ENCODE peak calls at places on chromosomes 4 and X, in seven cellular contexts. E is sigmoid colon, O is A549, M is NB4, A is GM12892, P is heart left ventricle, K is right lobe of liver. F is an unnamed sample.

GRCh38 chrX:40514376-40514775 is 66.4 kb upstream of the ATP6AP2 start:
- DNase-seq in E (no peak), O (no peak), M (no peak), A (no peak), P (no peak), K (no peak), F (no peak)

GRCh38 chr4:182448281-182449151 is 205.3 kb downstream of the TENM3 start:
- DNase-seq in E (peak), O (peak), M (no peak), A (peak), P (peak), K (peak), F (peak)

GRCh38 chrX:123223409-123223808 is 39.3 kb downstream of the GRIA3 start:
- DNase-seq in E (no peak), O (no peak), M (no peak), A (no peak), P (no peak), K (no peak), F (no peak)

GRCh38 chrX:2334237-2334636 is 166.5 kb downstream of the DHRSX start:
- DNase-seq in E (no peak), O (no peak), M (no peak), A (no peak), P (no peak), K (no peak), F (no peak)

GRCh38 chr4:88609387-88609786 is 17.1 kb downstream of the HERC3 start:
- DNase-seq in E (no peak), O (no peak), M (no peak), A (no peak), P (no peak), K (no peak), F (no peak)

GRCh38 chr4:41256131-41256739 is 493 bp upstream of the UCHL1 start:
- DNase-seq in E (no peak), O (peak), M (no peak), A (no peak), P (no peak), K (no peak), F (peak)

GRCh38 chr4:73019462-73020047 is 50.0 kb downstream of the COX18 start:
- DNase-seq in E (no peak), O (peak), M (peak), A (no peak), P (no peak), K (no peak), F (no peak)

GRCh38 chrX:1178580-1179057 is 33.8 kb downstream of the CRLF2 start:
- DNase-seq in E (no peak), O (no peak), M (peak), A (no peak), P (no peak), K (peak), F (no peak)

GRCh38 chr4:3039706-3040366 is 34.5 kb downstream of the HTT-AS start:
- DNase-seq in E (no peak), O (no peak), M (no peak), A (no peak), P (no peak), K (no peak), F (no peak)

GRCh38 chr4:3042226-3042625 is 32.1 kb downstream of the HTT-AS start:
- DNase-seq in E (no peak), O (no peak), M (no peak), A (no peak), P (no peak), K (no peak), F (no peak)

GRCh38 chr4:3043272-3044020 is 30.9 kb downstream of the HTT-AS start:
- DNase-seq in E (no peak), O (no peak), M (no peak), A (no peak), P (no peak), K (no peak), F (no peak)

GRCh38 chr4:3040447-3041191 is 33.7 kb downstream of the HTT-AS start:
- DNase-seq in E (no peak), O (no peak), M (no peak), A (peak), P (no peak), K (no peak), F (no peak)

DNA sequence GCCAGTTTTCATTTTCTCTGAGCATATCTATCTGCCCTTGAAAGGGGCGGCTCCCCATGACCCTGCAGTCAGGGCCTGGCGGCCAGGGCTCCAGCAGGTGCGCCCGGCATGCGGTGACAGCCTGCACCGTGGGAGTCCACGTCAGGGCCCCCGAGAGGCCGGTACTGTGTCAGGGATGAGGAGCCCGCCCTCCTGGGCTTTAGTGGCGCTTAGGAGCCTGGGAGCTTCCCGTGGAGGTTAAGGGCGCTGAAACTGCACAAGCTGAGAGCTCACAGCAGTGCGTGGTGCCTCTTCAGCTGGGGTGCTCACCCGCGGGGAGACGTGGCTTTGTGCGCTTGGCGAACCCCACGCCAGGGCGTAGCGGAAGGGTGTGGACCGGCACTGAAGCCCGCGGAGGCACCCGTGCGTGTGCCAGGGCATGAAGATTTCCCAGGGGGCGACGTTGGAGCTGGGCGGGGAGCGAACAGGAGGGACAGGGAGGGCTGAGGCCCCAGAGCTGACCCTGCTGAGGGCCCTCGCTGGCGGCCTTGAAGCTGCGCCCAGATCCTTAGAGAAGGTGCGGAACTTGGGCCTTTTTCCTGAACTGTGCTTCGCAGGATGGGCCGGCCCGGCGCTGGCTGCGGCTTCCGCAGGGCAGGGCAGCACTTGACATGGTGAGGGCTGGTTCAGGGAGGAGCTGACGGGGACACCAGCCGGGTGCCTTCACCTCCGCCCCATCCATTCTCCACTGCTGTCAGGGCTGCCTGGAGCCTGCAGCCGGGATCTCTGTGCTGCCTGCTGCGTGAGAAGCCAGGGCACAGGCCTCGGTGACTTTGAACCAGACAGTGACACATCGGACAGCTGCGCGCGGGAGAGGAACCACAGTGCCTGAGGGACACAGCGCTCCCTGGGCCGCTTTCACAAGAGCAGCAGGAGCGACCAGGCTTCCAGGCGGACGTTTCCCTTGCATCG is 32.9 kb downstream of the HTT-AS start:
- DNase-seq in E (peak), O (no peak), M (peak), A (peak), P (peak), K (peak), F (no peak)
- TF ChIP-seq POLR2A in E (no peak), O (no peak), M (no peak), A (peak), P (no peak), K (peak), F (no peak)

GRCh38 chrX:24376403-24376802 is 16.0 kb downstream of the SUPT20HL1 start:
- DNase-seq in E (no peak), O (no peak), M (no peak), A (no peak), P (no peak), K (no peak), F (no peak)
- TF ChIP-seq POLR2A in E (no peak), O (no peak), M (no peak), A (no peak), P (no peak), K (no peak), F (no peak)

GRCh38 chr4:186543206-186543605 is 12.2 kb downstream of the MTNR1A start:
- DNase-seq in E (no peak), O (no peak), M (no peak), A (no peak), P (no peak), K (no peak), F (no peak)

GRCh38 chr4:186541801-186542200 is 13.6 kb downstream of the MTNR1A start:
- DNase-seq in E (no peak), O (no peak), M (no peak), A (no peak), P (no peak), K (no peak), F (no peak)

GRCh38 chr4:186534056-186534455 is 21.3 kb downstream of the MTNR1A start:
- DNase-seq in E (no peak), O (no peak), M (no peak), A (no peak), P (no peak), K (no peak), F (no peak)

GRCh38 chr4:186536285-186536684 is 19.1 kb downstream of the MTNR1A start:
- DNase-seq in E (no peak), O (no peak), M (peak), A (no peak), P (no peak), K (no peak), F (no peak)

DNA sequence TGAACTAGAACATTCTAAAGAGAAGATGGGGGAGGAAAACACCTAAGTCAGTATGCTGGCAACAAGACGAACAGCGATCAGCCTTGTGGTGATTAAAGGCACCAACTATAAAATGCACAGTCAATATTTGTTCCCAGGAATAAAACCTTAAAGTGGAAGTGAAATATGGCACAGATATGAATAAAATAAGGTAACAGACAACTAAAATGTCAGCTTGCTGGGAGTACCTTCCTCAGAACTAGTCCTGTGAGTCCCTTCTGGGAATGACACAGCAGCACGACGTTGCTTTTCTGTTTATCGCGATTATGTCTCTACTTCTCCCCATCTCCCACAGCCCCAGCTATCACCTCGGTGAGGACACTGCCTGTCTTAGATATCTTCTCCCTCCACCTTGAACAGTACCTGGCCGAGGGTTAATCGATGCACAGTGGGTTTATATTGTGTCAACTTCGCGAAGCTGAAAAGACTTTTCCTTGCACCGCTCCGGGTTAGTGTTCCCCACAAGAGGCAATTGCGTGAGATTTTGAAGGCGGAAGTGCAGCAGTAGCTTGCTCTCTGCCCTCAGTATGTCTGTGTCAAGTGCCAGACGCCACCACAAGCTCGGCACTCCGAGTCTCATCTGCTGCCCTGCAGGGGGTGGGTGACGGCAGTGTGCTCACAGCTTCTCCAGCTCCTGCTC is 17.4 kb downstream of the MTNR1A start:
- DNase-seq in E (no peak), O (no peak), M (no peak), A (no peak), P (no peak), K (no peak), F (no peak)
- TF ChIP-seq POLR2A in E (no peak), O (no peak), M (no peak), A (no peak), P (no peak), K (no peak), F (no peak)

GRCh38 chr4:125827338-125828074 is 512.8 kb downstream of the FAT4 start:
- DNase-seq in E (no peak), O (no peak), M (no peak), A (no peak), P (no peak), K (no peak), F (no peak)
- TF ChIP-seq POLR2A in E (no peak), O (no peak), M (no peak), A (no peak), P (no peak), K (no peak), F (no peak)

DNA sequence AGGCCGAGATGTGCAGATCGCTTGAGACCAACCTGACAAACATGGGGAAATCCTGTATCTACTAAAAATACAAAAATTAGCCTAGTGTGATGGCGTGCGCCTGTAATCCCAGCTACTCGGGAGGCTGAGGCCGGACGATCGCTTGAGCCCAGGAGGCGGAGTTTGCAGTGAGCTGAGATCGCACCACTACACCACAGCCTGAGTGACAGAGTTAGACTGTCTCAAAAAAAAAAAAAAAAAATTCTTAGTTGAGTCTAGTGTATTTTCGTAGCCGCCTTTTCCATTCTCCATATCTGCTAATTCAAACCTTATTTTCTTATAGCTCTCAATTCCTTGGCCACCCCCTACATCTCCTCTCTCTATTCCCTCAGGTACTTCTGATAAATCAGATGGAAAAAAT is 978 bp downstream of the POLR2B start:
- DNase-seq in E (no peak), O (no peak), M (peak), A (no peak), P (no peak), K (no peak), F (no peak)
- TF ChIP-seq POLR2A in E (no peak), O (no peak), M (no peak), A (no peak), P (no peak), K (no peak), F (no peak)

GRCh38 chr4:39446842-39447573 is 11.7 kb downstream of the RPL9 start:
- DNase-seq in E (peak), O (no peak), M (peak), A (peak), P (peak), K (no peak), F (no peak)
- TF ChIP-seq POLR2A in E (no peak), O (no peak), M (no peak), A (no peak), P (no peak), K (no peak), F (no peak)

DNA sequence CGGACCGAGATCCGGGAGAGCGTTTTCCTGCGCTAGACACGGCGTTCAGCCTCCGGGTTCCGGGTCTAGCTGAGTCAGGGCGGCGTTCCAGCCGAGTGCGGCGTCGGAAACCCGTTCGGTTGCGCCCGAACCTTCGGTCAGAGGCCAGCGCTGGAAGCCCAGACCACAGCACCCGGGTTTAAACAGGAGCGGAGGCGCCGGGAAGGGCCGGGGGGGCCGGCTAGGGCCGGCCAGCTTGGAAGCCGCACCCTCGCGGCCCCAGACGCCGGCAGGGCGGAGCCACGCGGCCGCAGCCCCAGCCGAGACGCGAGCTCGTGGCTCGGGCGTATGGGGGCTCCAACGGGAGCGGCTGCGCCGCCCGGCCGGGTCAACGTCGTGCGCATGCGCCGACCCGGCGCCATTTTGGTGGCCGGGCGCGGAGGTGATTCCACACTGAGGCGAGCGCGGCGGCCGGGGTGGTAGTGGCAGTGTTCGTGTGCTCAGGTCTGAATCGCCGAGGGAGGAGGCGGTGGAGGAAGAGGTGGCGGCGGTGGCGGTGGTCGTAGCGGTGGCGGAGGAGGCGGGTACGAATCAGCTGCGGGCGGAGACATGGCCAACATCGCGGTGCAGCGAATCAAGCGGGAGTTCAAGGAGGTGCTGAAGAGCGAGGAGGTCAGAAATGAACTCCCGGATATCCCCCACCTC is at the start of gene UBE2K:
- DNase-seq in E (peak), O (peak), M (peak), A (peak), P (peak), K (peak), F (peak)
- TF ChIP-seq POLR2A in E (peak), O (peak), M (peak), A (peak), P (peak), K (peak), F (peak)

DNA sequence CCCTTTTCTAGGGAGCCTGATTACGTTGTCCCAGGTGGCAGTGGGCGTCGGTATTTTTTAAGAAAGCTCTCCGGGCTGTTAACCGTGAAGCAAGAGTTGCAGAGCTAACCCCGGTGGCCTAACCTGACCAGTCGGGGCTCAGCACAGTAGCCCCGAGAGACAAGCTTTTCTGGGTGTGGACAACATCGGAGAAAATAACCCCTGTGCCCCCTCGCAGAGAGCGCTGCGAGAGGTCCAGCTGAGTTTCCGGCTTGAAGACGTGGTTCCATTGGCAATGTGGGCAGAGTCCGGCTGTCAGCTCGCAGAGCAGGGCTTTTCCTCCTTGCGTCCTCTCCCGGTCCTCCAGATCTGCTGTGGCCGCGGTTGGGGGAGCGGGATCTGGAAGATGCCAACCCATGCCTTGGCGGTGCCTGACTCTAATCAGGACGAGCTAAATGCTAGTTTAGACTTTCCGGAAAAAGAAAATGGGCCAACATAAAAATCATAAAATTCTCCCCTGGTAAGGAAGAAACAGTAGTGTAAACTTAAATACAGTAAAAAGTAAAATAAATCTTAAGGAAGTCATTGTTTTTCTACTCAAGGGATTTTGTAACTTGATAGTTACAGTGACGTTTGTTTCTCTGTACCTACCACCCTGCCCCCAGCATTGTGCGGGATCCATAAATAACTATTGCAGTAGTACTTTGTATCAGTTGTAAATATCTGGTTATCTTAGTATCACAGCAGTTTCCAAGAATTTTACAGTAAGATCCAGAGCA is 603 bp upstream of the PLA2G12A start:
- DNase-seq in E (peak), O (peak), M (no peak), A (no peak), P (peak), K (peak), F (peak)
- TF ChIP-seq POLR2A in E (no peak), O (no peak), M (no peak), A (no peak), P (no peak), K (no peak), F (no peak)

F was measured in H54.